ENCODE peak calls at places on chromosomes 7 and 10, in seven cellular contexts. N is HTR-8/SVneo, T is left lobe of liver, C is AG09319, M is activated T-cell treated with anti-CD3 and anti-CD28 coated beads for 1 hour, Z is pulmonary artery endothelial cell, Y is WTC11. J is an unnamed sample.

GRCh38 chr7:22944506-22944905 is 69.4 kb downstream of the HYCC1 start:
- DNase-seq in N (no peak), T (no peak), C (no peak), M (no peak), Z (no peak), Y (no peak), J (no peak)

GRCh38 chr10:130438861-130439260 is 302.7 kb downstream of the GLRX3 start:
- DNase-seq in N (no peak), T (no peak), C (no peak), M (no peak), Z (no peak), Y (no peak), J (no peak)

GRCh38 chr7:73487486-73487885 is 34.6 kb downstream of the BAZ1B start:
- DNase-seq in N (no peak), T (no peak), C (no peak), M (no peak), Z (no peak), Y (no peak), J (no peak)

GRCh38 chr7:9071160-9071762 is 637.9 kb downstream of the NXPH1 start:
- DNase-seq in N (no peak), T (no peak), C (no peak), M (no peak), Z (no peak), Y (no peak), J (no peak)

GRCh38 chr10:126431816-126432215 is 43.5 kb upstream of the ADAM12 start:
- DNase-seq in N (no peak), T (no peak), C (no peak), M (no peak), Z (no peak), Y (no peak), J (no peak)

GRCh38 chr7:21365866-21366624 is 61.8 kb upstream of the SP4 start:
- DNase-seq in N (peak; percentile 51), T (no peak), C (no peak), M (no peak), Z (no peak), Y (no peak), J (peak; percentile 44)

GRCh38 chr10:69972951-69973350 is 79.7 kb upstream of the MACROH2A2 start:
- DNase-seq in N (no peak), T (no peak), C (peak; percentile 49), M (no peak), Z (no peak), Y (no peak), J (no peak)

GRCh38 chr7:2019693-2020511 is 212.8 kb downstream of the MAD1L1 start:
- DNase-seq in N (no peak), T (no peak), C (peak; percentile 73), M (no peak), Z (no peak), Y (no peak), J (no peak)

GRCh38 chr7:137882261-137882668 is 35.5 kb upstream of the DGKI start:
- DNase-seq in N (peak; percentile 74), T (no peak), C (peak; percentile 81), M (no peak), Z (peak; percentile 30), Y (no peak), J (no peak)

GRCh38 chr10:79375321-79376077 is 28.2 kb downstream of the PPIF start:
- DNase-seq in N (peak; percentile 25), T (no peak), C (no peak), M (no peak), Z (no peak), Y (no peak), J (no peak)

GRCh38 chr10:43316988-43317387 is 50.1 kb upstream of the RASGEF1A start:
- DNase-seq in N (no peak), T (no peak), C (no peak), M (no peak), Z (no peak), Y (no peak), J (no peak)

GRCh38 chr7:41910916-41911315 is 208.0 kb upstream of the INHBA start:
- DNase-seq in N (no peak), T (no peak), C (no peak), M (no peak), Z (no peak), Y (no peak), J (no peak)

GRCh38 chr10:50993817-50994251 is 80.5 kb upstream of the PRKG1 start:
- DNase-seq in N (no peak), T (no peak), C (no peak), M (no peak), Z (no peak), Y (no peak), J (no peak)

GRCh38 chr10:70480254-70480861 is 1.8 kb downstream of the PALD1 start:
- DNase-seq in N (no peak), T (no peak), C (no peak), M (no peak), Z (no peak), Y (no peak), J (no peak)

GRCh38 chr10:1874533-1874932 is 137.2 kb upstream of the ADARB2 start:
- DNase-seq in N (no peak), T (no peak), C (no peak), M (no peak), Z (no peak), Y (no peak), J (no peak)

GRCh38 chr10:1050145-1050544 is 1.2 kb upstream of the IDI1 start:
- DNase-seq in N (no peak), T (no peak), C (no peak), M (no peak), Z (no peak), Y (no peak), J (no peak)

GRCh38 chr7:14924398-14924797 is 21.8 kb upstream of the DGKB start:
- DNase-seq in N (peak; percentile 12), T (no peak), C (no peak), M (no peak), Z (no peak), Y (no peak), J (no peak)

GRCh38 chr10:27035163-27035562 is 65.1 kb downstream of the ANKRD26 start:
- DNase-seq in N (no peak), T (no peak), C (no peak), M (no peak), Z (no peak), Y (no peak), J (no peak)

GRCh38 chr7:131557521-131558385 is 1.3 kb upstream of the PODXL start:
- DNase-seq in N (no peak), T (no peak), C (no peak), M (no peak), Z (no peak), Y (peak; percentile 87), J (no peak)

GRCh38 chr10:126017961-126018560 is 121.7 kb downstream of the FANK1 start:
- DNase-seq in N (no peak), T (no peak), C (peak; percentile 51), M (no peak), Z (no peak), Y (no peak), J (no peak)

GRCh38 chr10:96570512-96570911 is 16.3 kb downstream of the TM9SF3 start:
- DNase-seq in N (no peak), T (no peak), C (no peak), M (no peak), Z (no peak), Y (no peak), J (no peak)

GRCh38 chr10:71396714-71397339 is at the start of gene CDH23:
- DNase-seq in N (peak; percentile 43), T (peak; percentile 71), C (no peak), M (no peak), Z (no peak), Y (peak; percentile 69), J (no peak)

GRCh38 chr7:78212476-78213060 is 414.0 kb downstream of the PHTF2 start:
- DNase-seq in N (no peak), T (no peak), C (no peak), M (no peak), Z (no peak), Y (no peak), J (no peak)

GRCh38 chr10:120517881-120518484 is 61.0 kb downstream of the PLPP4 start:
- DNase-seq in N (no peak), T (no peak), C (no peak), M (no peak), Z (no peak), Y (no peak), J (no peak)

GRCh38 chr7:130951303-130951975 is 217.4 kb upstream of the KLF14 start:
- DNase-seq in N (no peak), T (no peak), C (no peak), M (no peak), Z (no peak), Y (no peak), J (no peak)

GRCh38 chr7:41825927-41826480 is 123.1 kb upstream of the INHBA start:
- DNase-seq in N (peak; percentile 22), T (no peak), C (no peak), M (no peak), Z (no peak), Y (no peak), J (no peak)

GRCh38 chr7:29138588-29138987 is 7.7 kb downstream of the CPVL start:
- DNase-seq in N (no peak), T (no peak), C (no peak), M (no peak), Z (no peak), Y (no peak), J (no peak)

GRCh38 chr10:18377898-18378297 is 237.7 kb downstream of the CACNB2 start:
- DNase-seq in N (no peak), T (no peak), C (no peak), M (no peak), Z (no peak), Y (no peak), J (no peak)

GRCh38 chr7:71343039-71343438 is 211.1 kb downstream of the GALNT17 start:
- DNase-seq in N (no peak), T (no peak), C (no peak), M (no peak), Z (no peak), Y (no peak), J (no peak)

GRCh38 chr10:115830260-115830970 is 442.6 kb downstream of the GFRA1 start:
- DNase-seq in N (no peak), T (no peak), C (no peak), M (no peak), Z (no peak), Y (no peak), J (no peak)

GRCh38 chr7:48887500-48887899 is 36.8 kb upstream of the CDC14C start:
- DNase-seq in N (no peak), T (no peak), C (no peak), M (no peak), Z (no peak), Y (no peak), J (no peak)

GRCh38 chr7:7327423-7327822 is 145.1 kb downstream of the C1GALT1 start:
- DNase-seq in N (no peak), T (no peak), C (no peak), M (no peak), Z (no peak), Y (no peak), J (no peak)

GRCh38 chr7:102208826-102209225 is 77.8 kb upstream of the SH2B2 start:
- DNase-seq in N (no peak), T (no peak), C (no peak), M (no peak), Z (no peak), Y (no peak), J (no peak)

GRCh38 chr10:91642831-91643692 is 10.2 kb upstream of the PPP1R3C start:
- DNase-seq in N (no peak), T (no peak), C (no peak), M (no peak), Z (no peak), Y (no peak), J (no peak)

J was measured in NCI-H460.